ENCODE peak calls at places on chromosomes 11 and 22, in eight cellular contexts. K is AG04450, W is OCI-LY7, V is tibial nerve, X is Calu3, M is thoracic aorta, S is pancreas, C is GM12865. N is an unnamed sample.

GRCh38 chr11:125372911-125373310 is 123.2 kb downstream of the FEZ1 start:
- DNase-seq in K (no peak), W (no peak), V (no peak), X (no peak), M (no peak), S (no peak), C (no peak), N (no peak)

GRCh38 chr11:104609297-104609696 is 289.0 kb downstream of the CASP12 start:
- DNase-seq in K (peak), W (peak), V (no peak), X (peak), M (no peak), S (peak), C (peak), N (peak)

GRCh38 chr22:35037089-35037488 is 28.9 kb upstream of the ISX start:
- DNase-seq in K (no peak), W (peak), V (no peak), X (no peak), M (no peak), S (no peak), C (peak), N (no peak)

GRCh38 chr11:73464347-73464746 is 88.1 kb downstream of the RELT start:
- DNase-seq in K (no peak), W (no peak), V (no peak), X (no peak), M (no peak), S (no peak), C (no peak), N (no peak)

GRCh38 chr11:61541568-61541967 is 33.0 kb downstream of the LRRC10B start:
- DNase-seq in K (no peak), W (peak), V (no peak), X (no peak), M (no peak), S (no peak), C (peak), N (peak)

GRCh38 chr11:2265396-2265795 is 5.0 kb downstream of the ASCL2 start:
- DNase-seq in K (no peak), W (peak), V (no peak), X (no peak), M (no peak), S (no peak), C (peak), N (no peak)

GRCh38 chr11:121067453-121067852 is 33.6 kb upstream of the TECTA start:
- DNase-seq in K (peak), W (no peak), V (no peak), X (no peak), M (no peak), S (no peak), C (no peak), N (no peak)

GRCh38 chr22:27934069-27934468 is 15.0 kb upstream of the PITPNB start:
- DNase-seq in K (no peak), W (no peak), V (no peak), X (no peak), M (no peak), S (no peak), C (no peak), N (no peak)

GRCh38 chr11:122434786-122435185 is 220.7 kb upstream of the UBASH3B start:
- DNase-seq in K (no peak), W (no peak), V (no peak), X (no peak), M (no peak), S (no peak), C (no peak), N (no peak)

GRCh38 chr11:46665356-46665755 is 35.1 kb downstream of the ARHGAP1 start:
- DNase-seq in K (no peak), W (no peak), V (no peak), X (no peak), M (no peak), S (no peak), C (no peak), N (no peak)

GRCh38 chr11:103537904-103538502 is 428.8 kb downstream of the DYNC2H1 start:
- DNase-seq in K (no peak), W (no peak), V (no peak), X (peak), M (no peak), S (no peak), C (peak), N (no peak)
- TF ChIP-seq CTCF in K (peak), W (peak), V (no peak), X (no peak), M (no peak), S (no peak), C (peak), N (peak)

GRCh38 chr11:114822038-114822437 is 143.7 kb downstream of the NXPE2 start:
- DNase-seq in K (no peak), W (no peak), V (no peak), X (no peak), M (no peak), S (no peak), C (no peak), N (no peak)

GRCh38 chr11:114818382-114818781 is 140.1 kb downstream of the NXPE2 start:
- DNase-seq in K (no peak), W (no peak), V (no peak), X (no peak), M (no peak), S (no peak), C (no peak), N (no peak)

GRCh38 chr11:114821626-114822025 is 143.3 kb downstream of the NXPE2 start:
- DNase-seq in K (no peak), W (no peak), V (no peak), X (no peak), M (no peak), S (no peak), C (no peak), N (no peak)

GRCh38 chr11:114820621-114821020 is 142.3 kb downstream of the NXPE2 start:
- DNase-seq in K (no peak), W (no peak), V (no peak), X (no peak), M (no peak), S (no peak), C (no peak), N (no peak)

GRCh38 chr11:114819028-114819427 is 140.7 kb downstream of the NXPE2 start:
- DNase-seq in K (no peak), W (no peak), V (no peak), X (no peak), M (no peak), S (no peak), C (no peak), N (no peak)
- TF ChIP-seq CTCF in K (no peak), W (no peak), V (no peak), X (no peak), M (no peak), S (no peak), C (no peak), N (no peak)

DNA sequence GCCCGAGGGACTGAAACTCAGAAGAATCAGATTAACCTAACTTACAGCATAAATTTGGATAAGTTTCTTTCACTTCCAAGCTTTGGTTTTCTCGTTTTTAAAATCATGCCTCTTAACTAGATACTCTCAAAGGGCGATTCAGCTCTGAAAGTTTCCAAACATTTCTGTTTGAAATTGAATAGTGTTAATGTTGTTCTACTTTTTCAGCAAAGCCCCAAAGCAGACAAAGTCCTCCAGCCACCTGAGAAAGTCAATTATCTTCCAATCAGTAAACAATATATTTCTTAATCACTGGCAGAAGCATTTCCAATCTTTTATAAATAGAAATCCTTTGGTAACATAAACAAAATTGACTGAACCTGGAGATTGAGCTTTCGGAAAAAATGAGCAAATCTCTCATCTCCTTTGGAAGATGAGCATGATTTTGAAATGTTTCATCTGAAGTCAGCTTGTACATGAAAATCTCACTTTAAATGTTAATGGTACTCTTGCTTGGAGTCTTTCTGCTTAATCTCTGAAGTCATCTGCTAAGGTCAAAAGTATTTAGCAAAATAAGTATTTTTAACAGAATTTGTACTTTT is 84.4 kb upstream of the FIBIN start:
- DNase-seq in K (no peak), W (no peak), V (no peak), X (no peak), M (no peak), S (no peak), C (no peak), N (no peak)
- TF ChIP-seq CTCF in K (no peak), W (no peak), V (no peak), X (no peak), M (no peak), S (no peak), C (no peak), N (no peak)

DNA sequence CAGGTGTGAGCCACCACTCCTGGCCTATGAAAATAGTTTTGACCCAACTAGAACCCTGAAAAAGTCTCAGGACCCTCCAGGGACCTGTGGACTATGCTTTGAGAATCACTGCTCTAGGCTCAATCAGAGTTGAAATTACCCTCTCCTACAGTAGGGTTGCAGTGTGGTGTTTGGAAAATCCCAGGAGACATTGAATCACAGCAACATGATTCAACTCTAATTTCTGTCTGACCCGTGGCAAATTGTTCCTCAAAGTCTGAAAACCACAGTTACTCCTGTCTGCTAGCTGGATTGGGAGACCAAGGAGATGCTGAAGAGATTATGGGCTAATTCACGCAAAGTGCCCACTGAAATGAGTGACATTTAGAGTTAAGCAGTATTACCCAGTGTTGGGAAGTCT is 5.4 kb upstream of the MTMR3 start:
- DNase-seq in K (no peak), W (no peak), V (no peak), X (no peak), M (no peak), S (no peak), C (no peak), N (no peak)
- TF ChIP-seq CTCF in K (no peak), W (no peak), V (no peak), X (no peak), M (no peak), S (no peak), C (no peak), N (no peak)